ENCODE peak calls at places on chromosomes 13 and 19, in four cellular contexts. X is CD4-positive, CD25-positive, alpha-beta regulatory T cell; Q is IMR-90; P is fibroblast of lung. U is an unnamed sample.

GRCh38 chr19:13381827-13382632 is 124.2 kb downstream of the CACNA1A start:
- DNase-seq in Q (peak; percentile 4), X (no peak), P (no peak), U (no peak)

GRCh38 chr13:98534821-98535220 is 42.1 kb downstream of the STK24 start:
- DNase-seq in P (no peak), Q (no peak), X (no peak), U (no peak)

GRCh38 chr13:109844396-109844795 is 58.0 kb upstream of the IRS2 start:
- DNase-seq in X (no peak), Q (peak; percentile 73), P (peak; percentile 67), U (no peak)

GRCh38 chr13:34162545-34162936 is 344.6 kb downstream of the RFC3 start:
- DNase-seq in P (peak; percentile 94), Q (peak; percentile 34), X (no peak), U (no peak)

GRCh38 chr13:100872761-100873160 is 198.2 kb upstream of the TMTC4 start:
- DNase-seq in Q (peak; percentile 36), P (no peak), X (no peak), U (no peak)

GRCh38 chr13:43760257-43760656 is 26.5 kb downstream of the ENOX1 start:
- DNase-seq in P (no peak), X (no peak), Q (no peak), U (no peak)

GRCh38 chr13:28138756-28139470 is 568 bp downstream of the PAN3 start:
- DNase-seq in X (peak; percentile 94), P (peak; percentile 95), Q (peak; percentile 91), U (peak; percentile 87)

GRCh38 chr13:39786091-39786490 is 130.6 kb downstream of the COG6 start:
- DNase-seq in P (no peak), Q (no peak), X (no peak), U (no peak)

GRCh38 chr13:48078251-48078656 is 16.6 kb downstream of the MED4 start:
- DNase-seq in Q (no peak), X (peak; percentile 73), P (peak; percentile 3), U (no peak)

GRCh38 chr19:11373166-11373884 is 1.1 kb upstream of the SWSAP1 start:
- DNase-seq in Q (no peak), X (no peak), P (peak; percentile 36), U (no peak)

GRCh38 chr13:98853791-98854191 is 101.3 kb upstream of the SLC15A1 start:
- DNase-seq in P (peak; percentile 66), Q (peak; percentile 56), X (peak; percentile 54), U (no peak)

GRCh38 chr19:17205237-17206140 is 9.7 kb upstream of the USE1 start:
- DNase-seq in Q (peak; percentile 34), X (peak; percentile 73), P (peak; percentile 31), U (peak; percentile 84)

GRCh38 chr19:15447057-15447456 is 2.7 kb downstream of the WIZ start:
- DNase-seq in P (no peak), Q (no peak), X (no peak), U (peak; percentile 14)

GRCh38 chr19:5147074-5147970 is 178.4 kb downstream of the KDM4B start:
- DNase-seq in X (no peak), P (no peak), Q (no peak), U (no peak)

GRCh38 chr19:3350014-3350663 is 16.2 kb upstream of the NFIC start:
- DNase-seq in P (no peak), X (no peak), Q (peak; percentile 52), U (no peak)

GRCh38 chr13:40251343-40252032 is 415.0 kb downstream of the FOXO1 start:
- DNase-seq in X (peak; percentile 59), Q (no peak), P (no peak), U (no peak)

GRCh38 chr19:1860133-1860775 is 3.1 kb downstream of the KLF16 start:
- DNase-seq in X (peak; percentile 45), Q (peak; percentile 81), P (peak; percentile 76), U (peak; percentile 83)

GRCh38 chr13:77732287-77732686 is 34.8 kb downstream of the SLAIN1 start:
- DNase-seq in X (no peak), P (no peak), Q (no peak), U (no peak)

GRCh38 chr13:28753208-28753892 is 34.6 kb upstream of the SLC46A3 start:
- DNase-seq in X (no peak), Q (peak; percentile 91), P (peak; percentile 86), U (peak; percentile 54)

GRCh38 chr19:10390652-10391286 is 10.4 kb upstream of the TYK2 start:
- DNase-seq in P (peak; percentile 61), Q (peak; percentile 71), X (peak; percentile 79), U (peak; percentile 76)

GRCh38 chr13:107099661-107100060 is 531.7 kb upstream of the ARGLU1 start:
- DNase-seq in P (peak; percentile 89), X (no peak), Q (peak; percentile 93), U (no peak)

GRCh38 chr13:33183431-33184130 is 102.0 kb downstream of the STARD13 start:
- DNase-seq in P (peak; percentile 88), Q (peak; percentile 77), X (no peak), U (no peak)

GRCh38 chr19:13408889-13409518 is 97.3 kb downstream of the CACNA1A start:
- DNase-seq in Q (no peak), X (no peak), P (no peak), U (peak; percentile 72)

GRCh38 chr13:94799330-94799729 is 87.0 kb upstream of the SOX21 start:
- DNase-seq in P (no peak), Q (no peak), X (no peak), U (no peak)

GRCh38 chr13:44048326-44048725 is 168.6 kb downstream of the LACC1 start:
- DNase-seq in X (no peak), P (no peak), Q (no peak), U (no peak)

GRCh38 chr13:98576215-98576945 is 527 bp downstream of the STK24 start:
- DNase-seq in Q (no peak), X (peak; percentile 78), P (peak; percentile 38), U (peak; percentile 65)

GRCh38 chr19:7748756-7749155 is 1.4 kb upstream of the CD209 start:
- DNase-seq in X (no peak), P (no peak), Q (peak; percentile 7), U (no peak)

GRCh38 chr13:31167490-31167889 is 5.8 kb upstream of the HSPH1 start:
- DNase-seq in Q (peak; percentile 16), X (no peak), P (no peak), U (no peak)

GRCh38 chr13:35549481-35549880 is 73.0 kb upstream of the MAB21L1 start:
- DNase-seq in P (peak; percentile 77), Q (peak; percentile 43), X (peak; percentile 5), U (no peak)

GRCh38 chr19:4722671-4723464 is 774 bp downstream of the DPP9 start:
- DNase-seq in Q (peak; percentile 53), P (peak; percentile 73), X (peak; percentile 68), U (peak; percentile 62)

DNA sequence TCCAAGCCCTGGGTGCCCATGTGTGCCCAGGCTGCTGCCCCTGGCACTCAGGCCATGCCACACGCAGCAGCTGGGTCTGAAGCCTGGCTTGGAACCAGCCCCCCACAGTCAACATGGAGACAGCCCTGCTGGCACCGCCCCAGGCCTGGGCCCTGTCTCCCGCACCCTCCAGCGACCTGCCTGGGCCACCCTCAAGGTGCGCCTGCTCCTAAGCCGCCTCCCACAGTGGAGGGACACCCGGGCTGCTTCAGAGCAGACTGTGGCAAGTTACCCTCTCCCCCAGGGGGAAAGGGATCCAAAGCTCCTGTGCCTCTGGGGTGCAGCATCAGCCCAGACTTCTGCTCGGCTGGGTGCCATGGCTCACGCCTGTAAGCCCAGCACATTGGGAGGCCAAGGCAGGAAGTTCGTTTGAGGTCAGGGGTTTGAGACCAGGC is 15.8 kb downstream of the ELL start:
- DNase-seq in P (no peak), X (no peak), Q (no peak), U (no peak)
- H3K4me3 ChIP-seq in P (no peak overlapping the region), X (no peak overlapping the region), Q (no peak overlapping the region), U (no peak overlapping the region)

GRCh38 chr19:46423194-46423593 is 5.5 kb downstream of the PNMA8C start:
- DNase-seq in X (no peak), P (no peak), Q (no peak), U (no peak)

GRCh38 chr19:46416077-46416709 is 2.8 kb upstream of the CCDC8 start:
- DNase-seq in P (peak; percentile 88), X (no peak), Q (peak; percentile 75), U (peak; percentile 97)

GRCh38 chr19:46422344-46422743 is 6.4 kb downstream of the PNMA8C start:
- DNase-seq in X (no peak), Q (no peak), P (no peak), U (no peak)

GRCh38 chr19:46420056-46420455 is 6.7 kb upstream of the CCDC8 start:
- DNase-seq in P (no peak), Q (no peak), X (no peak), U (no peak)
- H3K27me3 ChIP-seq in P (no peaks in the 10 kb centered on the region), Q (peaks cover 5% of the 10 kb centered on the region), X (no peaks in the 10 kb centered on the region), U (no peaks in the 10 kb centered on the region)

DNA sequence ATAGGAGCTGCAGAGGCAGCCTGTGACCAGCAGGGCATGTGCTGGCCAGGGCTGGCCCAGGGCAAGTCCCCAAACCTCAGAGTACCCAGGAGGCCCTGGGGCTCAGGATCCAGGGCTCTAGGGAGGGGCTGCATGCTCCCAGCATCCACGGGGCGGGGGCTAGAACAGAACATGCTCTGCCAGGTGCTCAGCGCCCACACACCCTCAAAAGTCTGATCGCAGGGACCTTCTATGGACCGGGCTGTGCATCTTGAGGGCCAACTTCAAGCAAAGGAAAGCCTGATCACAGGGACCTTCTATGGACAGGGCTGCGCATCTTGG is 33.5 kb downstream of the ELL start:
- DNase-seq in Q (no peak), X (no peak), P (no peak), U (no peak)
- H3K4me1 ChIP-seq in Q (peaks cover 29% of the 10 kb centered on the region), X (peaks cover 25% of the 10 kb centered on the region), P (peaks cover 7% of the 10 kb centered on the region), U (peaks cover 33% of the 10 kb centered on the region)

DNA sequence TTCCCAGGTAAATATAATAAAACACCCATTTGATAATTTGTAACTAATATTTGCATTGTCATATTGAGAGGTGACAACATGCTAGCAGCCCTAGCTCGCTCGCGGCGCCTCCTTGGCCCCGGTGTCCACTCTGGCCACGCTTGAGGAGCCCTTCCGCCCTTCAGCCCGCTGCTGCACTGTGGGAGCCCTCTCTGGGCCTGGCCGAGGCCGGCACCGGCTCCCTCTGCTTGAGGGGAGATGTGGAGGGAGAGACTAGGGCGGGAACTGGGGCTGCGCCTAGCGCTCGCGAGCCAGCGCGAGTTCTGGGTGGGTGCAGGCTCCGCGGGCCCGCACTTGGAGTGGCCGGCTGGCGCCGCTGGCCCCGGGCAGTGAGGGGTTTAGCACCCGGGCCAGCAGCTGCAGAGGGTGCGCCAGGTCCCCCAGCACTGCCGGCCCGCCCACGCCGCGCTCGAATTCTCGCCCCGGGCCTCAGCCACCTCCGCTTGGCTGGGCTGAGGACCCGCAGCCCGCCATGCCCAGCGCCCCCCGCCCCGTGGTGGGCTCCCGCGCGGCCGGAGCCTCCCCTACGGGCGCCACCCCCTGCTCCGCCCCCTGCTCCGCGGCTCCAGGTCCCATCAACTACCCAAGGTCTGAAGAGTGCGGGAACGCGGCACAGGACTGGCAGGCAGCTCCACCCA is 594.4 kb downstream of the SLITRK6 start:
- DNase-seq in P (no peak), Q (no peak), X (no peak), U (no peak)
- H3K4me3 ChIP-seq in P (no peak overlapping the region), Q (no peak overlapping the region), X (no peak overlapping the region), U (no peak overlapping the region)

GRCh38 chr19:42150353-42150752 is 18.1 kb upstream of the POU2F2 start:
- DNase-seq in P (no peak), X (no peak), Q (no peak), U (no peak)

GRCh38 chr19:42150940-42151339 is 18.7 kb upstream of the POU2F2 start:
- DNase-seq in Q (no peak), X (no peak), P (no peak), U (no peak)

GRCh38 chr19:42151735-42152134 is 19.5 kb upstream of the POU2F2 start:
- DNase-seq in X (no peak), P (no peak), Q (no peak), U (no peak)

GRCh38 chr19:42149447-42150202 is 17.4 kb upstream of the POU2F2 start:
- DNase-seq in X (no peak), P (no peak), Q (no peak), U (no peak)

GRCh38 chr19:42148270-42148669 is 16.0 kb upstream of the POU2F2 start:
- DNase-seq in Q (no peak), X (no peak), P (no peak), U (no peak)
- H3K27me3 ChIP-seq in Q (peaks cover 69% of the 10 kb centered on the region), X (no peaks in the 10 kb centered on the region), P (peaks cover 40% of the 10 kb centered on the region), U (peaks cover 3% of the 10 kb centered on the region)